ENCODE peak calls at places on chromosomes 11 and 22, in six cellular contexts. B, U, H, L, Y and I are unnamed samples.

GRCh38 chr11:86449993-86450629 is 75.4 kb downstream of the CCDC81 start:
- DNase-seq in H (no peak), L (no peak), Y (peak), B (no peak), U (no peak), I (no peak)

GRCh38 chr11:102727890-102728289 is 3.1 kb upstream of the MMP8 start:
- DNase-seq in H (no peak), Y (no peak), U (no peak), B (peak), L (no peak), I (no peak)

GRCh38 chr22:39527481-39527961 is 5.0 kb downstream of the RPS19BP1 start:
- DNase-seq in U (peak), B (no peak), Y (no peak), L (peak), H (no peak), I (no peak)

GRCh38 chr22:45999379-45999971 is 22.5 kb upstream of the WNT7B start:
- DNase-seq in B (no peak), L (no peak), U (peak), Y (no peak), H (no peak), I (no peak)

GRCh38 chr11:106379265-106379664 is 301.8 kb downstream of the AASDHPPT start:
- DNase-seq in B (no peak), Y (no peak), H (no peak), U (no peak), L (no peak), I (no peak)

GRCh38 chr11:65781152-65781961 is 581 bp upstream of the AP5B1 start:
- DNase-seq in Y (no peak), U (peak), H (peak), B (no peak), L (no peak), I (peak)

GRCh38 chr11:71580057-71581003 is 2.3 kb downstream of the KRTAP5-11 start:
- DNase-seq in Y (no peak), B (peak), L (peak), H (no peak), U (no peak), I (peak)

GRCh38 chr11:8229299-8230177 is 34.1 kb downstream of the LMO1 start:
- DNase-seq in B (no peak), H (no peak), L (peak), Y (no peak), U (no peak), I (no peak)

GRCh38 chr11:35236667-35237003 is 97.7 kb downstream of the CD44 start:
- DNase-seq in U (peak), H (no peak), Y (no peak), B (peak), L (no peak), I (peak)

GRCh38 chr11:10528121-10528520 is 12.9 kb downstream of the RNF141 start:
- DNase-seq in L (no peak), B (no peak), Y (no peak), H (no peak), U (no peak), I (no peak)

GRCh38 chr22:37484115-37485005 is 1.8 kb downstream of the MFNG start:
- DNase-seq in B (no peak), H (peak), L (peak), Y (peak), U (peak), I (no peak)

GRCh38 chr11:6757373-6757967 is 14.3 kb downstream of the OR2AG2 start:
- DNase-seq in B (peak), L (peak), H (peak), U (no peak), Y (peak), I (peak)

GRCh38 chr11:1120532-1121342 is 37.0 kb upstream of the MUC5AC start:
- DNase-seq in L (peak), B (no peak), H (no peak), U (peak), Y (no peak), I (peak)

GRCh38 chr11:35144811-35145210 is 5.8 kb downstream of the CD44 start:
- DNase-seq in U (no peak), L (no peak), B (no peak), H (no peak), Y (no peak), I (no peak)

GRCh38 chr11:122128146-122128545 is 12.1 kb upstream of the BLID start:
- DNase-seq in H (no peak), B (no peak), U (no peak), L (no peak), Y (no peak), I (no peak)

GRCh38 chr11:1623716-1624115 is 1.8 kb upstream of the KRTAP5-4 start:
- DNase-seq in B (no peak), H (no peak), U (peak), Y (no peak), L (no peak), I (no peak)

GRCh38 chr22:49934891-49935557 is 16.6 kb downstream of the CRELD2 start:
- DNase-seq in L (peak), B (no peak), U (peak), Y (peak), H (peak), I (no peak)

GRCh38 chr22:37951305-37951704 is 2.1 kb downstream of the C22orf23 start:
- DNase-seq in U (no peak), H (no peak), L (no peak), Y (no peak), B (peak), I (no peak)

GRCh38 chr11:130606781-130607511 is 158.5 kb downstream of the ADAMTS15 start:
- DNase-seq in H (no peak), Y (no peak), U (peak), B (peak), L (no peak), I (no peak)

GRCh38 chr11:25587496-25587895 is 744.4 kb upstream of the ANO3 start:
- DNase-seq in L (no peak), B (peak), Y (no peak), U (no peak), H (no peak), I (no peak)

GRCh38 chr11:102306817-102307814 is 10.2 kb upstream of the BIRC3 start:
- DNase-seq in Y (no peak), L (no peak), U (no peak), H (no peak), B (no peak), I (no peak)

GRCh38 chr11:74783241-74783871 is 34.7 kb downstream of the RNF169 start:
- DNase-seq in U (no peak), L (no peak), Y (no peak), B (peak), H (no peak), I (no peak)

GRCh38 chr11:92911478-92911877 is 58.0 kb upstream of the MTNR1B start:
- DNase-seq in U (no peak), B (no peak), L (no peak), H (no peak), Y (no peak), I (no peak)